ENCODE peak calls at places on chromosomes 2 and 18, in four cellular contexts. L is endothelial cell of umbilical vein, U is progenitor cell of endocrine pancreas, F is GM20000. D is an unnamed sample.

GRCh38 chr2:189534854-189535253 is 45.7 kb downstream of the SLC40A1 start:
- DNase-seq in L (no peak), U (no peak), F (no peak), D (no peak)

GRCh38 chr2:45699032-45699658 is 47.7 kb downstream of the PRKCE start:
- DNase-seq in U (no peak), L (peak; percentile 29), F (peak; percentile 30), D (no peak)

GRCh38 chr2:25548587-25548986 is 124.8 kb downstream of the DTNB start:
- DNase-seq in L (no peak), U (no peak), F (no peak), D (no peak)

GRCh38 chr2:132608222-132608795 is 61.7 kb downstream of the LYPD1 start:
- DNase-seq in U (no peak), F (no peak), L (no peak), D (no peak)

GRCh38 chr2:217372794-217373193 is 512.9 kb upstream of the TNP1 start:
- DNase-seq in U (no peak), F (no peak), L (no peak), D (no peak)

GRCh38 chr2:67616749-67617148 is 219.6 kb downstream of the ETAA1 start:
- DNase-seq in L (peak; percentile 84), U (no peak), F (peak; percentile 45), D (peak; percentile 30)

GRCh38 chr2:133434962-133435668 is 133.1 kb downstream of the NCKAP5 start:
- DNase-seq in L (no peak), F (no peak), U (no peak), D (no peak)

GRCh38 chr2:109185338-109185737 is 56.3 kb downstream of the SH3RF3 start:
- DNase-seq in U (no peak), F (no peak), L (peak; percentile 35), D (no peak)

GRCh38 chr18:74284501-74285004 is 7.2 kb downstream of the CYB5A start:
- DNase-seq in L (peak; percentile 27), U (no peak), F (no peak), D (no peak)

GRCh38 chr2:239819974-239820555 is 205.1 kb downstream of the NDUFA10 start:
- DNase-seq in L (no peak), F (no peak), U (peak; percentile 5), D (peak; percentile 9)

GRCh38 chr2:116537811-116538210 is 1276.7 kb upstream of the DDX18 start:
- DNase-seq in U (no peak), F (no peak), L (no peak), D (no peak)

GRCh38 chr2:44170337-44170736 is 1.7 kb downstream of the PPM1B start:
- DNase-seq in F (no peak), L (no peak), U (no peak), D (no peak)

GRCh38 chr2:201130524-201131186 is 14.7 kb downstream of the CFLAR start:
- DNase-seq in L (peak; percentile 98), U (no peak), F (no peak), D (no peak)
- TF ChIP-seq CTCF in L (no peak), U (no peak), F (no peak), D (no peak)

GRCh38 chr2:8675543-8675942 is 6.3 kb upstream of the ID2 start:
- DNase-seq in F (no peak), L (no peak), U (no peak), D (no peak)
- TF ChIP-seq CTCF in F (no peak), L (no peak), U (no peak), D (no peak)

DNA sequence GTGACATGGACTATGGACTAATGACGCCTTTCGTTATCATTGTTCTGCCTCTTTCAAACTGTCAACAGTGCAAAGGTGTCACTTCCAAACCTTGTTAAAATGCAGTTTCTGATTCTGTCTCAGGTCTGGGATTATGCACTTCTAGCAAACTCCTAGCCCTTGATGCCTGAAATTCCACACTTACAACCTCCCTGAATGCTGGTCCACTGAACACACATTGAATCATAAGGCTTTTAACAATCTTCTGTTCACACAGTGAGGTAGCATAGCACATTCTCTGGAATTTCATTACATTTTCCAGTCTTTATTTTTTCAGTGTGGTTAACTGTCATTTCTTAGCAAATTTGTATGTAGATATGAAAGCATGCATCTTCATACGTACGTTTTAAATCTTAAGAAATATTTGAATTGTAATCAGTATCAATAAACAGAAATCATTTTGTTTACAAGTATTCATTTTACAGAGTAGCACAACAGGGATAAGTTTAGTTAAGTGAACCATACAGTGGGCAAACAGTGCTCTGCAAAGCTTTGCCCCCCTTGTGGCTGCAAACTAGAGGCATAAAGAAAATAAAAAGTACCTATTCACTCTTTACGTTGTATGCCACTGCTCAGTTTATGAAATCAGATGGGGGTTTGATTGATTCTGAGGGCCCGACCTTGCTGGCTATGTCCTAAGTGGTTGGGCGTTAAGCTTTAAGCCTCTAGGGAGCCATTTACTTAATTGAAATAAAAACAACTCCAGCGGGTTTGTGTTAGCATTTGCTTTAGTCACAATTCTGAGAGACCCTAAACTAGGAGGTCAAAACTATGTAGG is 250.8 kb downstream of the LRRTM1 start:
- DNase-seq in U (no peak), F (no peak), L (no peak), D (no peak)
- TF ChIP-seq CTCF in U (peak; percentile 10), F (no peak), L (no peak), D (no peak)

DNA sequence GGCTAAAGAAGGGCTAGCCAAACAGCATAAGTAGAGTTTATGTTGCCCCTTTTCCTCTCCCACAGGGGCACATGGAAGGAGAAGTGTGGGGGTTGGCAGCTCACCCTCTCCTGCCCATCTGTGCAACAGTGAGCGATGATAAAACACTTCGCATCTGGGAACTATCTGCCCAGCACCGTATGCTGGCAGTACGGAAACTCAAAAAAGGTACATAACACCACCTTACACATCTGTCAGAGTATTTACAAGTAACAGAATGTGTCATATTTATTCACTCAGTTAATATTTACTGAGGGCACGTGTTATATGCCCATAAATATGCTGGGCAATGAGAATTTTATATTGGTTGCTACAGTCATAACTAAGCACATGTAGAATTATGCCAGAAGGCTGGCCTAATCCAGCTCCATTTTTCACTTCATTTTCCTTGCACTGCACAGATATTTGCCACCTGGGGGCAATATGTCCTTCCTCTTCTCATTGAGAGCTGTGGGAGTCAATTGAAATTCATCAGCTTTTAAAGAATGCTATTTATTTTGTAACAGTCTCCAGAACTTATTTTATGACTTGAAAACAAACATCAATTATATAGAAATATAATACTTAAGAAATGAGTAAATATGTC is 150.6 kb downstream of the RTN4 start:
- DNase-seq in U (no peak), L (peak; percentile 48), F (peak; percentile 45), D (no peak)
- TF ChIP-seq CTCF in U (peak; percentile 61), L (peak; percentile 34), F (peak; percentile 38), D (no peak)

GRCh38 chr2:70560452-70560851 is 6.8 kb upstream of the TGFA start:
- DNase-seq in F (no peak), U (no peak), L (no peak), D (no peak)

GRCh38 chr2:70557171-70557838 is 3.7 kb upstream of the TGFA start:
- DNase-seq in U (no peak), L (no peak), F (no peak), D (no peak)

GRCh38 chr2:70558195-70558808 is 4.7 kb upstream of the TGFA start:
- DNase-seq in L (no peak), U (no peak), F (no peak), D (no peak)

GRCh38 chr2:70561893-70562292 is 8.3 kb upstream of the TGFA start:
- DNase-seq in L (no peak), F (no peak), U (no peak), D (no peak)

DNA sequence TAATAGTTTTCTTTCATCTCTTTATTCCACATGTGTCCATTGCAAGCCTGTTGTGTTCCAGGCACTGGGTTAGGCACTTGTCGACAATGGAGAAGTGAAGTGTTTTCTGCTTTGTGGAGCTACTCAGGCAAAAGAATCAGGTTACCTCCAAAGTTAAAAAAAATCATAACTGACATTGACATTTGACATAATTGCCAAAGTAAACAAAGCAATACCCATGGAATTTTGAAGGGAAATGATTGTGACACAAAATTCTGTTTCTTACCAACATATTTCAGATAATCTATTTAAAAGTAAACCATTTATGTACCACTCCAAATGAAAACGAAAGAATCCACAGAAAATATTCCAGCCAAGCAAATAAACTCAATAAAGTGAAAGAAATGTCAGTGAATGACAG is 6.4 kb upstream of the TGFA start:
- DNase-seq in L (no peak), F (no peak), U (no peak), D (no peak)
- TF ChIP-seq CTCF in L (no peak), F (no peak), U (no peak), D (no peak)

D was measured in glutamatergic neuron.